ENCODE peak calls at places on chromosomes 2 and 18, in four cellular contexts. S, R, U and J are unnamed samples. For H3K27me3, the result is how much of the 10 kb centered on the place peaks cover.

GRCh38 chr2:6800553-6800952 is 65.2 kb downstream of the CMPK2 start:
- DNase-seq in S (no peak), R (no peak), U (no peak), J (no peak)

GRCh38 chr18:31746396-31746795 is 14.3 kb downstream of the SLC25A52 start:
- DNase-seq in S (no peak), R (no peak), U (no peak), J (no peak)

GRCh38 chr2:88450925-88451575 is 1.4 kb downstream of the FOXI3 start:
- DNase-seq in S (no peak), R (no peak), U (no peak), J (no peak)

GRCh38 chr2:142938240-142938639 is 60.8 kb downstream of the KYNU start:
- DNase-seq in S (no peak), R (no peak), U (no peak), J (no peak)

GRCh38 chr2:16630463-16630862 is 35.2 kb downstream of the CYRIA start:
- DNase-seq in S (no peak), R (no peak), U (no peak), J (no peak)

GRCh38 chr2:10447300-10448207 is 573 bp downstream of the ODC1 start:
- DNase-seq in S (peak), R (no peak), U (peak), J (peak)

GRCh38 chr2:128357561-128358370 is 39.1 kb upstream of the HS6ST1 start:
- DNase-seq in S (no peak), R (no peak), U (no peak), J (no peak)

GRCh38 chr2:7016120-7016519 is 98.9 kb downstream of the RNF144A start:
- DNase-seq in S (no peak), R (no peak), U (no peak), J (no peak)

GRCh38 chr2:182920631-182921056 is 54.2 kb upstream of the FRZB start:
- DNase-seq in S (no peak), R (no peak), U (no peak), J (no peak)

GRCh38 chr2:109647636-109648035 is 33.5 kb downstream of the SOWAHC start:
- DNase-seq in S (no peak), R (no peak), U (no peak), J (no peak)

GRCh38 chr2:185318271-185318724 is 420.3 kb upstream of the FSIP2 start:
- DNase-seq in S (no peak), R (no peak), U (no peak), J (no peak)

GRCh38 chr2:12705230-12705629 is 11.5 kb upstream of the TRIB2 start:
- DNase-seq in S (no peak), R (no peak), U (no peak), J (no peak)

GRCh38 chr18:10838594-10838993 is 310.8 kb downstream of the PIEZO2 start:
- DNase-seq in S (no peak), R (no peak), U (no peak), J (no peak)

GRCh38 chr2:222677981-222678380 is 6.5 kb downstream of the MOGAT1 start:
- DNase-seq in S (no peak), R (no peak), U (no peak), J (no peak)

GRCh38 chr18:58496937-58497336 is 132.0 kb downstream of the ALPK2 start:
- DNase-seq in S (no peak), R (no peak), U (no peak), J (no peak)

GRCh38 chr2:174051039-174051438 is 85.9 kb upstream of the SP3 start:
- DNase-seq in S (no peak), R (no peak), U (no peak), J (no peak)

GRCh38 chr18:62281684-62282083 is 43.4 kb upstream of the TNFRSF11A start:
- DNase-seq in S (no peak), R (no peak), U (no peak), J (no peak)

GRCh38 chr18:4020026-4020425 is 435.1 kb downstream of the DLGAP1 start:
- DNase-seq in S (no peak), R (no peak), U (no peak), J (no peak)

GRCh38 chr2:219718066-219718465 is 90.6 kb downstream of the SLC4A3 start:
- DNase-seq in S (no peak), R (no peak), U (no peak), J (no peak)

GRCh38 chr18:26436176-26437031 is 111.9 kb downstream of the KCTD1 start:
- DNase-seq in S (no peak), R (no peak), U (no peak), J (peak)

GRCh38 chr2:137185378-137186078 is 420.2 kb downstream of the THSD7B start:
- DNase-seq in S (no peak), R (no peak), U (no peak), J (no peak)

GRCh38 chr18:33040213-33040612 is 267.4 kb upstream of the KLHL14 start:
- DNase-seq in S (no peak), R (no peak), U (no peak), J (no peak)

GRCh38 chr2:19356545-19357382 is 1.7 kb downstream of the OSR1 start:
- DNase-seq in S (no peak), R (no peak), U (no peak), J (no peak)

GRCh38 chr18:51070545-51070944 is 40.5 kb downstream of the SMAD4 start:
- DNase-seq in S (no peak), R (no peak), U (no peak), J (no peak)

GRCh38 chr2:53182609-53183008 is 585.0 kb upstream of the CHAC2 start:
- DNase-seq in S (no peak), R (no peak), U (no peak), J (no peak)

GRCh38 chr2:55431982-55432627 is 12.4 kb upstream of the CCDC88A start:
- DNase-seq in S (no peak), R (no peak), U (no peak), J (peak)

GRCh38 chr2:145006957-145007672 is 487.2 kb upstream of the ZEB2 start:
- DNase-seq in S (no peak), R (peak), U (no peak), J (peak)

GRCh38 chr2:11724151-11724550 is 22.3 kb upstream of the LPIN1 start:
- DNase-seq in S (no peak), R (no peak), U (no peak), J (no peak)

GRCh38 chr2:226772389-226773179 is 27.0 kb downstream of the IRS1 start:
- DNase-seq in S (no peak), R (no peak), U (no peak), J (no peak)

GRCh38 chr2:113711857-113712256 is 44.6 kb downstream of the SLC35F5 start:
- DNase-seq in S (no peak), R (no peak), U (no peak), J (no peak)

GRCh38 chr2:196492946-196493345 is 146.6 kb upstream of the CCDC150 start:
- DNase-seq in S (no peak), R (no peak), U (no peak), J (no peak)

GRCh38 chr2:10410716-10411437 is 37.2 kb downstream of the ODC1 start:
- DNase-seq in S (no peak), R (no peak), U (no peak), J (peak)

GRCh38 chr2:39512941-39513340 is 75.9 kb upstream of the MAP4K3 start:
- DNase-seq in S (no peak), R (no peak), U (no peak), J (peak)

GRCh38 chr2:71730785-71731383 is 277.5 kb downstream of the DYSF start:
- DNase-seq in S (no peak), R (no peak), U (no peak), J (peak)

GRCh38 chr2:179031731-179032408 is 18.1 kb downstream of the CCDC141 start:
- DNase-seq in S (no peak), R (no peak), U (no peak), J (no peak)

GRCh38 chr2:131009713-131010475 is 83.4 kb downstream of the FAM168B start:
- DNase-seq in S (no peak), R (no peak), U (no peak), J (no peak)

GRCh38 chr2:131010566-131010965 is 82.7 kb downstream of the FAM168B start:
- DNase-seq in S (no peak), R (no peak), U (no peak), J (no peak)

GRCh38 chr2:131014141-131014540 is 79.1 kb downstream of the FAM168B start:
- DNase-seq in S (no peak), R (no peak), U (no peak), J (no peak)

GRCh38 chr2:131008967-131009366 is 84.3 kb downstream of the FAM168B start:
- DNase-seq in S (no peak), R (no peak), U (no peak), J (no peak)

DNA sequence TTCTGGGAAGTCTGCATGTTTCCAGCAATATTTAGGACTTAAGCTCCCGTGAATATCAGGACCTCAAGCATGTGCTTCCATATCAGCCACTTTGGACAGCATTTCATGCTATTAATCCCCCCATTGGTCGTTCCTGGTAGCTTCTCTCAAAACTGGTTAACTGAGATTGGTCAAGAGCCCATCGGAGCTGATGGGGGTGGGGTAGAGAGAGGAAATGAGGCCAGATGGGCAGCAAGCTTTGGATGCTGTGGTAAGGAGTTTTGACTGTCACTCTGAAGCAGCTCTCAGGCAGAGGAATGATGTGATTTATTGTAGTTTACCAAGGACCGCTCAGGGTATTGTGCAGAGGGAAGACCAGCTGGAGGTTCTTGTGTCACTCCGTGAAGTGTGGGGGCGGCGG is 81.8 kb downstream of the FAM168B start:
- DNase-seq in S (no peak), R (no peak), U (no peak), J (no peak)
- H3K27me3 ChIP-seq in S (under half), R (under half), U (under half), J (under half)

GRCh38 chr18:7025194-7025593 is 92.4 kb downstream of the LAMA1 start:
- DNase-seq in S (no peak), R (no peak), U (no peak), J (no peak)
- H3K27me3 ChIP-seq in S (under half), R (under half), U (under half), J (under half)

GRCh38 chr2:239406316-239406995 is 5.6 kb upstream of the HDAC4 start:
- DNase-seq in S (no peak), R (no peak), U (no peak), J (no peak)
- H3K27me3 ChIP-seq in S (under half), R (under half), U (under half), J (under half)

DNA sequence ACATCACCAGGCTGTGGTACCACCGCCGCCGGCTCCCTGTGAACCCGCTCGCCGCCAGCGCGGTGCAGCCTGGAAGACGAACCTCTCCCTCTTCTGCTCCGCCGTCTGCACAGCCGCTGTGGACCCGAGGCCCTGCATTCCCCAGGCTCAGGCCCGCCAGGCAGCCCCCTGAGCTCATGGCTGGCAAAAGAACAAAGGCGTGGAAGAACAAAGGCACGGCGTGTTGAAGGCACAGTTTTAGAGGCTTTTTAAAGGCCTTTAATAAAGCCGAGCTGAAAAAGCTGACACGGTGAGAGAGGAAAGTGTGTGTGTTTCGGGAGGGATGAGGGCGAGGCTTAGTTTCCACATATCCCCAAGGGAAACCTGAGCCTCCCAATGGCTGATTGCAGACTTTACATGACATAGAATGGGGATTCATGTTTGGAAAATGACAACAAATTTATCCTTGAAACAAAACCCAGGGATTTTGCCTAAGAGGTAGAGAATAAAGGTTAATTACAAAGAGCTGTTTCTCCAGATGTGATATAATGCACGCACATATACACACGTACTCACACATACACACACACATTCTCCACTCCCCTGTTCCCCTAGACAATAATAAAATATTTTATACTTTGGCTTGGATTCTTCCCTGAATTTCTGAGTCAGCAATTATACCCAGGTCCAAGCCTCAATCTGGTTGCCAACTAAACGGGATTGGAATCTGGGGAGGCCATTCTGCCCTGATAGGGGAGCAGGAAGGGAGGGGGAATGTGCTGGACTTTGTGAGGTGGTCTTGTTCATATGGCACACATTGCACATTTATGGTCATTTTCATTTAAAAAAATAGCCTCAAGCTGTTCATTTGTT is 39.7 kb downstream of the RFX8 start:
- DNase-seq in S (no peak), R (no peak), U (no peak), J (no peak)
- H3K27me3 ChIP-seq in S (under half), R (under half), U (under half), J (under half)

GRCh38 chr2:120737802-120738516 is 2.3 kb downstream of the GLI2 start:
- DNase-seq in S (peak), R (no peak), U (no peak), J (no peak)
- H3K27me3 ChIP-seq in S (half or more), R (under half), U (half or more), J (under half)

DNA sequence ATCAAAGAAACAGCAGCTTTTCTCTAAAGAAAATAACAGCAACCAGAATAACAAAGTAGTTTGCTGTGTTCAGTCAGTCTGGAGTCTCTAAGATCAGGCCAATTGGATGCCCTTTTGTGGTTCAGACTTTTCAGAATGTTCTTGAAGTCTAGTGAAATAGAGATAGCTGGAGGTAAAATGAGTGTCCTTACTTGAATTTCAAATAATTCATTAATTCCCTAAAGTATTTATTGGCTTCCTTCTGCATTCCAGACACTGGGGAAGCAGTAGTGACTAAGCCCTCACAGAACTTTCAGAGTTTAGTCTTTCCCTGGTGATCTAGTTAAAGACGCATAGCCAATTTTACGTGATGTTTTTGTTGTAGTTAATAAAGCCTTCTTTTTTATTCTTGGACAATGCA is 58.8 kb downstream of the C18orf54 start:
- DNase-seq in S (no peak), R (no peak), U (no peak), J (peak)
- H3K27me3 ChIP-seq in S (under half), R (under half), U (under half), J (under half)

GRCh38 chr2:207867075-207867474 is 97.4 kb upstream of the FZD5 start:
- DNase-seq in S (no peak), R (no peak), U (no peak), J (no peak)
- H3K27me3 ChIP-seq in S (under half), R (under half), U (under half), J (under half)

GRCh38 chr2:26905341-26906198 is 57.6 kb downstream of the DPYSL5 start:
- DNase-seq in S (no peak), R (no peak), U (no peak), J (no peak)
- H3K27me3 ChIP-seq in S (under half), R (under half), U (under half), J (under half)

GRCh38 chr2:118842687-118843491 is 4.6 kb downstream of the EN1 start:
- DNase-seq in S (peak), R (no peak), U (no peak), J (peak)
- H3K27me3 ChIP-seq in S (half or more), R (under half), U (half or more), J (under half)

GRCh38 chr2:206974556-206974955 is 35.2 kb downstream of the CPO start:
- DNase-seq in S (no peak), R (no peak), U (no peak), J (no peak)
- H3K27me3 ChIP-seq in S (under half), R (under half), U (under half), J (under half)